ENCODE peak calls at places on chromosome 16, in nine cellular contexts. One of them, this sample, is unnamed.

GRCh38 chr16:81625544-81626152 is 153.4 kb upstream of the PLCG2 start:
- DNase-seq in heart left ventricle: peak; percentile 64
- DNase-seq in IMR-90: peak; percentile 43
- DNase-seq in prostate gland: peak; percentile 41
- DNase-seq in adrenal gland: peak; percentile 95
- DNase-seq in spleen: no peak
- DNase-seq in tibial nerve: no peak
- DNase-seq in sigmoid colon: peak; percentile 86
- DNase-seq in HCT116: no peak
- DNase-seq in this sample: peak; percentile 78

GRCh38 chr16:2532494-2533141 is 1.4 kb upstream of the CEMP1 start:
- DNase-seq in heart left ventricle: peak; percentile 77
- DNase-seq in IMR-90: peak; percentile 34
- DNase-seq in prostate gland: peak; percentile 88
- DNase-seq in adrenal gland: peak; percentile 66
- DNase-seq in spleen: peak; percentile 94
- DNase-seq in tibial nerve: peak; percentile 71
- DNase-seq in sigmoid colon: peak; percentile 92
- DNase-seq in HCT116: peak; percentile 64
- DNase-seq in this sample: peak; percentile 93

GRCh38 chr16:49354101-49354500 is 19.5 kb upstream of the C16orf78 start:
- DNase-seq in heart left ventricle: no peak
- DNase-seq in IMR-90: no peak
- DNase-seq in prostate gland: no peak
- DNase-seq in adrenal gland: no peak
- DNase-seq in spleen: no peak
- DNase-seq in tibial nerve: no peak
- DNase-seq in sigmoid colon: no peak
- DNase-seq in HCT116: no peak
- DNase-seq in this sample: no peak

GRCh38 chr16:69179255-69180010 is 7.5 kb upstream of the SNTB2 start:
- DNase-seq in heart left ventricle: no peak
- DNase-seq in IMR-90: peak; percentile 84
- DNase-seq in prostate gland: peak; percentile 88
- DNase-seq in adrenal gland: peak; percentile 95
- DNase-seq in spleen: no peak
- DNase-seq in tibial nerve: peak; percentile 85
- DNase-seq in sigmoid colon: peak; percentile 91
- DNase-seq in HCT116: no peak
- DNase-seq in this sample: peak; percentile 72

GRCh38 chr16:72202014-72202413 is 30.1 kb upstream of the PMFBP1 start:
- DNase-seq in heart left ventricle: no peak
- DNase-seq in IMR-90: no peak
- DNase-seq in prostate gland: no peak
- DNase-seq in adrenal gland: no peak
- DNase-seq in spleen: no peak
- DNase-seq in tibial nerve: no peak
- DNase-seq in sigmoid colon: no peak
- DNase-seq in HCT116: no peak
- DNase-seq in this sample: no peak

GRCh38 chr16:60636117-60636516 is 1400.1 kb downstream of the CDH8 start:
- DNase-seq in heart left ventricle: no peak
- DNase-seq in IMR-90: no peak
- DNase-seq in prostate gland: no peak
- DNase-seq in adrenal gland: no peak
- DNase-seq in spleen: no peak
- DNase-seq in tibial nerve: no peak
- DNase-seq in sigmoid colon: no peak
- DNase-seq in HCT116: no peak
- DNase-seq in this sample: no peak

GRCh38 chr16:1142911-1143310 is 10.0 kb upstream of the CACNA1H start:
- DNase-seq in heart left ventricle: no peak
- DNase-seq in IMR-90: no peak
- DNase-seq in prostate gland: no peak
- DNase-seq in adrenal gland: no peak
- DNase-seq in spleen: no peak
- DNase-seq in tibial nerve: no peak
- DNase-seq in sigmoid colon: no peak
- DNase-seq in HCT116: no peak
- DNase-seq in this sample: no peak

GRCh38 chr16:72018470-72018869 is 9.9 kb downstream of the DHODH start:
- DNase-seq in heart left ventricle: no peak
- DNase-seq in IMR-90: no peak
- DNase-seq in prostate gland: no peak
- DNase-seq in adrenal gland: no peak
- DNase-seq in spleen: no peak
- DNase-seq in tibial nerve: no peak
- DNase-seq in sigmoid colon: no peak
- DNase-seq in HCT116: no peak
- DNase-seq in this sample: no peak

GRCh38 chr16:72429566-72430160 is 257.7 kb upstream of the PMFBP1 start:
- DNase-seq in heart left ventricle: no peak
- DNase-seq in IMR-90: no peak
- DNase-seq in prostate gland: no peak
- DNase-seq in adrenal gland: no peak
- DNase-seq in spleen: no peak
- DNase-seq in tibial nerve: no peak
- DNase-seq in sigmoid colon: no peak
- DNase-seq in HCT116: no peak
- DNase-seq in this sample: no peak

GRCh38 chr16:74123826-74124225 is 172.8 kb upstream of the PSMD7 start:
- DNase-seq in heart left ventricle: no peak
- DNase-seq in IMR-90: no peak
- DNase-seq in prostate gland: no peak
- DNase-seq in adrenal gland: no peak
- DNase-seq in spleen: no peak
- DNase-seq in tibial nerve: no peak
- DNase-seq in sigmoid colon: no peak
- DNase-seq in HCT116: no peak
- DNase-seq in this sample: no peak

GRCh38 chr16:80682435-80683070 is 121.8 kb downstream of the CDYL2 start:
- DNase-seq in heart left ventricle: no peak
- DNase-seq in IMR-90: peak; percentile 89
- DNase-seq in prostate gland: no peak
- DNase-seq in adrenal gland: no peak
- DNase-seq in spleen: no peak
- DNase-seq in tibial nerve: no peak
- DNase-seq in sigmoid colon: no peak
- DNase-seq in HCT116: no peak
- DNase-seq in this sample: no peak

GRCh38 chr16:1194665-1195392 is 30.2 kb downstream of the TPSG1 start:
- DNase-seq in heart left ventricle: no peak
- DNase-seq in IMR-90: no peak
- DNase-seq in prostate gland: no peak
- DNase-seq in adrenal gland: peak; percentile 75
- DNase-seq in spleen: no peak
- DNase-seq in tibial nerve: no peak
- DNase-seq in sigmoid colon: no peak
- DNase-seq in HCT116: no peak
- DNase-seq in this sample: no peak

GRCh38 chr16:54930034-54930938 is at the start of gene IRX5:
- DNase-seq in heart left ventricle: peak; percentile 93
- DNase-seq in IMR-90: peak; percentile 81
- DNase-seq in prostate gland: peak; percentile 96
- DNase-seq in adrenal gland: peak; percentile 91
- DNase-seq in spleen: peak; percentile 86
- DNase-seq in tibial nerve: peak; percentile 64
- DNase-seq in sigmoid colon: peak; percentile 83
- DNase-seq in HCT116: peak; percentile 63
- DNase-seq in this sample: peak; percentile 94

GRCh38 chr16:85313541-85314208 is 201.4 kb upstream of the CIBAR2 start:
- DNase-seq in heart left ventricle: no peak
- DNase-seq in IMR-90: peak; percentile 21
- DNase-seq in prostate gland: peak; percentile 39
- DNase-seq in adrenal gland: no peak
- DNase-seq in spleen: no peak
- DNase-seq in tibial nerve: no peak
- DNase-seq in sigmoid colon: no peak
- DNase-seq in HCT116: no peak
- DNase-seq in this sample: no peak
- TF ChIP-seq POLR2A in heart left ventricle: no peak
- TF ChIP-seq POLR2A in IMR-90: no peak
- TF ChIP-seq POLR2A in prostate gland: no peak
- TF ChIP-seq POLR2A in adrenal gland: no peak
- TF ChIP-seq POLR2A in spleen: no peak
- TF ChIP-seq POLR2A in tibial nerve: no peak
- TF ChIP-seq POLR2A in sigmoid colon: no peak
- TF ChIP-seq POLR2A in HCT116: no peak
- TF ChIP-seq POLR2A in this sample: no peak

GRCh38 chr16:11967195-11967911 is 2.3 kb downstream of the TNFRSF17 start:
- DNase-seq in heart left ventricle: no peak
- DNase-seq in IMR-90: no peak
- DNase-seq in prostate gland: no peak
- DNase-seq in adrenal gland: no peak
- DNase-seq in spleen: no peak
- DNase-seq in tibial nerve: no peak
- DNase-seq in sigmoid colon: no peak
- DNase-seq in HCT116: no peak
- DNase-seq in this sample: no peak
- H3K27ac ChIP-seq in heart left ventricle: no peak overlapping the region
- H3K27ac ChIP-seq in IMR-90: no peak overlapping the region
- H3K27ac ChIP-seq in prostate gland: no peak overlapping the region
- H3K27ac ChIP-seq in adrenal gland: no peak overlapping the region
- H3K27ac ChIP-seq in spleen: no peak overlapping the region
- H3K27ac ChIP-seq in tibial nerve: no peak overlapping the region
- H3K27ac ChIP-seq in sigmoid colon: no peak overlapping the region
- H3K27ac ChIP-seq in HCT116: no peak overlapping the region
- H3K27ac ChIP-seq in this sample: no peak overlapping the region

GRCh38 chr16:58615280-58615679 is 14.3 kb downstream of the CNOT1 start:
- DNase-seq in heart left ventricle: no peak
- DNase-seq in IMR-90: peak; percentile 63
- DNase-seq in prostate gland: no peak
- DNase-seq in adrenal gland: no peak
- DNase-seq in spleen: no peak
- DNase-seq in tibial nerve: no peak
- DNase-seq in sigmoid colon: no peak
- DNase-seq in HCT116: no peak
- DNase-seq in this sample: no peak

GRCh38 chr16:58614860-58615259 is 14.8 kb downstream of the CNOT1 start:
- DNase-seq in heart left ventricle: no peak
- DNase-seq in IMR-90: no peak
- DNase-seq in prostate gland: no peak
- DNase-seq in adrenal gland: no peak
- DNase-seq in spleen: peak; percentile 31
- DNase-seq in tibial nerve: no peak
- DNase-seq in sigmoid colon: no peak
- DNase-seq in HCT116: no peak
- DNase-seq in this sample: no peak

GRCh38 chr16:58608601-58609136 is 21.0 kb downstream of the CNOT1 start:
- DNase-seq in heart left ventricle: no peak
- DNase-seq in IMR-90: no peak
- DNase-seq in prostate gland: no peak
- DNase-seq in adrenal gland: no peak
- DNase-seq in spleen: no peak
- DNase-seq in tibial nerve: no peak
- DNase-seq in sigmoid colon: no peak
- DNase-seq in HCT116: no peak
- DNase-seq in this sample: no peak

GRCh38 chr16:58614212-58614611 is 15.4 kb downstream of the CNOT1 start:
- DNase-seq in heart left ventricle: no peak
- DNase-seq in IMR-90: peak; percentile 69
- DNase-seq in prostate gland: no peak
- DNase-seq in adrenal gland: no peak
- DNase-seq in spleen: no peak
- DNase-seq in tibial nerve: no peak
- DNase-seq in sigmoid colon: no peak
- DNase-seq in HCT116: no peak
- DNase-seq in this sample: no peak
- H3K36me3 ChIP-seq in heart left ventricle: peaks cover 16% of the 10 kb centered on the region
- H3K36me3 ChIP-seq in IMR-90: peaks cover 28% of the 10 kb centered on the region
- H3K36me3 ChIP-seq in prostate gland: no peaks in the 10 kb centered on the region
- H3K36me3 ChIP-seq in adrenal gland: peaks cover 30% of the 10 kb centered on the region
- H3K36me3 ChIP-seq in spleen: peaks cover 93% of the 10 kb centered on the region
- H3K36me3 ChIP-seq in tibial nerve: no peaks in the 10 kb centered on the region
- H3K36me3 ChIP-seq in sigmoid colon: no peaks in the 10 kb centered on the region
- H3K36me3 ChIP-seq in HCT116: peaks cover 11% of the 10 kb centered on the region
- H3K36me3 ChIP-seq in this sample: no peaks in the 10 kb centered on the region

DNA sequence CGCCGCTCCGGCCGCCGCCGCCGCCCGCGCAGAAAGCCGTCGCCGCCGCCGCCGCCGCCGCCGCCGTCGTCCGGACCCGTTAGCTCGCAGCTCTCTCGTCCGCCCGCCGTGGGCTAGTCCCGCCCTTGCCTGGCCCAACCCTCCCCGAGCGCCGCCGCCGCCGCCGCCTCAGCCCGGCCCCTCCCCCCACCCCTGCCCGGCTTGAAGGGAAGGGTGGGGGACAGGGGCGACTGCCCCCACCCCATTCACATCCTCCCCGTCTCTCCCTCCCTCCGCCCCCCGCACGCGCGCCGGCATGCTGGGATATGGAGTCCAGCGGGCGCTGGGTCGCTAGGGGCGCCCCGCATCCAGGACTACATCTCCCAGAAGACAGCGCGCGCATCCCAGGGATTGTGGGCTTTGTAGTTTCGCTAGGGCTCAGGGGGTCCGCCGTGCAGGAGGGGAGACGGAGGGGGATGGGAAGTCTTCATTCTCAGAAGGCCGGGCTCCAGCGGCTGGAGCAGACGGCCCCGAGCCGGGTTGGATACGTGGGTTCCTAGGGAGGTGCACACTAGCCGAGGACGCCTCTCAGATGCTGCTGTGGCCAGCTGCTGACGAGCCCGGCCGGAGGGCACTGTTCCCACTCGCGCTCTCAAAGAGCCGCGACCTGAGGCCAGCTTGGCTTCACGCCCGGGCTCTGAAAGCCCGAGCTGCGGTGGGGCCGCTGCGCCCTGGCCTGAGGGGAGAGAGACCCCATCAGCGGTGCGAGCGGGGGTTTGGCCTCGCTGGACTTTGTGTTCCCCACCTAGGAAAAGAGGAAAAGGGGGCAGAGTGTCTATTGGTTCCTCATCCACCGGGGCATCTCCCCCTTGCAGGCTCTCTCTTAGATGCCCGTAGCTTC is at the start of gene ST3GAL2:
- DNase-seq in heart left ventricle: peak; percentile 98
- DNase-seq in IMR-90: peak; percentile 89
- DNase-seq in prostate gland: peak; percentile 87
- DNase-seq in adrenal gland: peak; percentile 94
- DNase-seq in spleen: peak; percentile 98
- DNase-seq in tibial nerve: peak; percentile 94
- DNase-seq in sigmoid colon: peak; percentile 98
- DNase-seq in HCT116: peak; percentile 54
- DNase-seq in this sample: peak; percentile 81
- TF ChIP-seq POLR2A in heart left ventricle: no peak
- TF ChIP-seq POLR2A in IMR-90: no peak
- TF ChIP-seq POLR2A in prostate gland: no peak
- TF ChIP-seq POLR2A in adrenal gland: no peak
- TF ChIP-seq POLR2A in spleen: no peak
- TF ChIP-seq POLR2A in tibial nerve: peak; percentile 32
- TF ChIP-seq POLR2A in sigmoid colon: no peak
- TF ChIP-seq POLR2A in HCT116: no peak
- TF ChIP-seq POLR2A in this sample: no peak

DNA sequence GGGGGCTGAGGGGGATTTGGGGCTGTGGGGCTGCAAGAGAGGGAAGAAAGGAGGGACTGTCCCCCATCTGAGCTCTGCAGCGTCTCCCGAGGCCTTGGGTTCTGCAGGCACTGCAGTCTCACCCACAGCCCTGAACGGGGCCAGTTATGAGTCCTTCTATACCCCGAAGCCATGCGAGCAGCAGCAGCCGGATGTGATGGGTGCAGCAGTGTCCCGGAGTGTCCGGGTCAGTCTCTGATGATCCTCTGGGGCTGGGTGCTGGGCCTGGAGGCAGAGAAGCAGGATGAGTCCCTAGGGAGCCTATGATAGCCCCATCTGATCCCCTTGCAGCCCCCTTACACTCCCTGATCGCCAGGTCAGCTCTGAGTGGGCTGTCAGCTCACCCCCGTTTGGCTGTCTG is 41.5 kb downstream of the CPNE2 start:
- DNase-seq in heart left ventricle: no peak
- DNase-seq in IMR-90: no peak
- DNase-seq in prostate gland: no peak
- DNase-seq in adrenal gland: no peak
- DNase-seq in spleen: peak; percentile 67
- DNase-seq in tibial nerve: no peak
- DNase-seq in sigmoid colon: no peak
- DNase-seq in HCT116: no peak
- DNase-seq in this sample: no peak
- H3K27ac ChIP-seq in heart left ventricle: no peak overlapping the region
- H3K27ac ChIP-seq in IMR-90: no peak overlapping the region
- H3K27ac ChIP-seq in prostate gland: no peak overlapping the region
- H3K27ac ChIP-seq in adrenal gland: no peak overlapping the region
- H3K27ac ChIP-seq in spleen: peak overlapping the region; percentile 63
- H3K27ac ChIP-seq in tibial nerve: peak overlapping the region; percentile 62
- H3K27ac ChIP-seq in sigmoid colon: no peak overlapping the region
- H3K27ac ChIP-seq in HCT116: no peak overlapping the region
- H3K27ac ChIP-seq in this sample: no peak overlapping the region

This sample was measured in breast epithelium.